ENCODE peak calls at places on chromosomes 11 and 22, in ten cellular contexts. One of them, this sample, is unnamed.
A peak's percentile ranks its signal among the peaks of the same experiment; 100 is the strongest.

GRCh38 chr11:36240746-36241295 is 48.4 kb downstream of the COMMD9 start:
- DNase-seq in heart left ventricle: no peak
- DNase-seq in upper lobe of left lung: no peak
- DNase-seq in keratinocyte: no peak
- DNase-seq in body of pancreas: no peak
- DNase-seq in colonic mucosa: no peak
- DNase-seq in right atrium auricular region: no peak
- DNase-seq in psoas muscle: no peak
- DNase-seq in cardiac muscle cell: no peak
- DNase-seq in WERI-Rb-1: no peak
- DNase-seq in this sample: no peak

GRCh38 chr11:121898913-121899312 is 217.1 kb downstream of the BLID start:
- DNase-seq in heart left ventricle: no peak
- DNase-seq in upper lobe of left lung: no peak
- DNase-seq in keratinocyte: no peak
- DNase-seq in body of pancreas: no peak
- DNase-seq in colonic mucosa: no peak
- DNase-seq in right atrium auricular region: no peak
- DNase-seq in psoas muscle: no peak
- DNase-seq in cardiac muscle cell: no peak
- DNase-seq in WERI-Rb-1: no peak
- DNase-seq in this sample: no peak

GRCh38 chr22:50088096-50088495 is 1.7 kb upstream of the MOV10L1 start:
- DNase-seq in heart left ventricle: no peak
- DNase-seq in upper lobe of left lung: no peak
- DNase-seq in keratinocyte: no peak
- DNase-seq in body of pancreas: no peak
- DNase-seq in colonic mucosa: no peak
- DNase-seq in right atrium auricular region: no peak
- DNase-seq in psoas muscle: no peak
- DNase-seq in cardiac muscle cell: no peak
- DNase-seq in WERI-Rb-1: no peak
- DNase-seq in this sample: no peak

GRCh38 chr22:30435674-30436126 is 10.1 kb downstream of the MTFP1 start:
- DNase-seq in heart left ventricle: no peak
- DNase-seq in upper lobe of left lung: no peak
- DNase-seq in keratinocyte: no peak
- DNase-seq in body of pancreas: peak; percentile 39
- DNase-seq in colonic mucosa: peak; percentile 35
- DNase-seq in right atrium auricular region: no peak
- DNase-seq in psoas muscle: no peak
- DNase-seq in cardiac muscle cell: no peak
- DNase-seq in WERI-Rb-1: peak; percentile 33
- DNase-seq in this sample: no peak

GRCh38 chr22:23750744-23751440 is at the start of gene ZNF70:
- DNase-seq in heart left ventricle: peak; percentile 86
- DNase-seq in upper lobe of left lung: peak; percentile 99
- DNase-seq in keratinocyte: peak; percentile 28
- DNase-seq in body of pancreas: peak; percentile 96
- DNase-seq in colonic mucosa: peak; percentile 91
- DNase-seq in right atrium auricular region: peak; percentile 82
- DNase-seq in psoas muscle: peak; percentile 88
- DNase-seq in cardiac muscle cell: peak; percentile 85
- DNase-seq in WERI-Rb-1: peak; percentile 79
- DNase-seq in this sample: peak; percentile 80

GRCh38 chr11:96054870-96055705 is 131.2 kb upstream of the MTMR2 start:
- DNase-seq in heart left ventricle: no peak
- DNase-seq in upper lobe of left lung: no peak
- DNase-seq in keratinocyte: no peak
- DNase-seq in body of pancreas: no peak
- DNase-seq in colonic mucosa: no peak
- DNase-seq in right atrium auricular region: no peak
- DNase-seq in psoas muscle: no peak
- DNase-seq in cardiac muscle cell: peak; percentile 70
- DNase-seq in WERI-Rb-1: peak; percentile 52
- DNase-seq in this sample: no peak

GRCh38 chr11:130124096-130124495 is 35.5 kb upstream of the ST14 start:
- DNase-seq in heart left ventricle: peak; percentile 84
- DNase-seq in upper lobe of left lung: no peak
- DNase-seq in keratinocyte: no peak
- DNase-seq in body of pancreas: peak; percentile 18
- DNase-seq in colonic mucosa: no peak
- DNase-seq in right atrium auricular region: peak; percentile 87
- DNase-seq in psoas muscle: peak; percentile 87
- DNase-seq in cardiac muscle cell: peak; percentile 93
- DNase-seq in WERI-Rb-1: no peak
- DNase-seq in this sample: no peak

GRCh38 chr11:5204787-5205186 is 4.3 kb upstream of the OR51V1 start:
- DNase-seq in heart left ventricle: no peak
- DNase-seq in upper lobe of left lung: no peak
- DNase-seq in keratinocyte: no peak
- DNase-seq in body of pancreas: no peak
- DNase-seq in colonic mucosa: no peak
- DNase-seq in right atrium auricular region: no peak
- DNase-seq in psoas muscle: no peak
- DNase-seq in cardiac muscle cell: peak; percentile 77
- DNase-seq in WERI-Rb-1: peak; percentile 6
- DNase-seq in this sample: peak; percentile 54

GRCh38 chr11:93536346-93536871 is 6.8 kb downstream of the SMCO4 start:
- DNase-seq in heart left ventricle: no peak
- DNase-seq in upper lobe of left lung: no peak
- DNase-seq in keratinocyte: no peak
- DNase-seq in body of pancreas: no peak
- DNase-seq in colonic mucosa: no peak
- DNase-seq in right atrium auricular region: no peak
- DNase-seq in psoas muscle: no peak
- DNase-seq in cardiac muscle cell: no peak
- DNase-seq in WERI-Rb-1: no peak
- DNase-seq in this sample: no peak

GRCh38 chr11:116078101-116078561 is 573.9 kb upstream of the CADM1 start:
- DNase-seq in heart left ventricle: no peak
- DNase-seq in upper lobe of left lung: no peak
- DNase-seq in keratinocyte: no peak
- DNase-seq in body of pancreas: no peak
- DNase-seq in colonic mucosa: no peak
- DNase-seq in right atrium auricular region: no peak
- DNase-seq in psoas muscle: no peak
- DNase-seq in cardiac muscle cell: no peak
- DNase-seq in WERI-Rb-1: peak; percentile 69
- DNase-seq in this sample: no peak

GRCh38 chr11:60625262-60625661 is 74.2 kb upstream of the MS4A8 start:
- DNase-seq in heart left ventricle: no peak
- DNase-seq in upper lobe of left lung: no peak
- DNase-seq in keratinocyte: no peak
- DNase-seq in body of pancreas: peak; percentile 72
- DNase-seq in colonic mucosa: peak; percentile 25
- DNase-seq in right atrium auricular region: no peak
- DNase-seq in psoas muscle: no peak
- DNase-seq in cardiac muscle cell: peak; percentile 30
- DNase-seq in WERI-Rb-1: peak; percentile 20
- DNase-seq in this sample: peak; percentile 33

GRCh38 chr11:129658558-129658882 is 157.1 kb upstream of the TMEM45B start:
- DNase-seq in heart left ventricle: no peak
- DNase-seq in upper lobe of left lung: no peak
- DNase-seq in keratinocyte: no peak
- DNase-seq in body of pancreas: no peak
- DNase-seq in colonic mucosa: no peak
- DNase-seq in right atrium auricular region: no peak
- DNase-seq in psoas muscle: no peak
- DNase-seq in cardiac muscle cell: no peak
- DNase-seq in WERI-Rb-1: peak; percentile 22
- DNase-seq in this sample: no peak

GRCh38 chr11:69245041-69245440 is 48.9 kb upstream of the MYEOV start:
- DNase-seq in heart left ventricle: no peak
- DNase-seq in upper lobe of left lung: no peak
- DNase-seq in keratinocyte: no peak
- DNase-seq in body of pancreas: no peak
- DNase-seq in colonic mucosa: peak; percentile 7
- DNase-seq in right atrium auricular region: no peak
- DNase-seq in psoas muscle: no peak
- DNase-seq in cardiac muscle cell: no peak
- DNase-seq in WERI-Rb-1: no peak
- DNase-seq in this sample: no peak

GRCh38 chr22:34067031-34067430 is 146.8 kb upstream of the LARGE1 start:
- DNase-seq in heart left ventricle: no peak
- DNase-seq in upper lobe of left lung: no peak
- DNase-seq in keratinocyte: no peak
- DNase-seq in body of pancreas: no peak
- DNase-seq in colonic mucosa: no peak
- DNase-seq in right atrium auricular region: no peak
- DNase-seq in psoas muscle: no peak
- DNase-seq in cardiac muscle cell: no peak
- DNase-seq in WERI-Rb-1: no peak
- DNase-seq in this sample: no peak

GRCh38 chr11:64009710-64010109 is 23.5 kb downstream of the OTUB1 start:
- DNase-seq in heart left ventricle: no peak
- DNase-seq in upper lobe of left lung: no peak
- DNase-seq in keratinocyte: no peak
- DNase-seq in body of pancreas: no peak
- DNase-seq in colonic mucosa: no peak
- DNase-seq in right atrium auricular region: no peak
- DNase-seq in psoas muscle: no peak
- DNase-seq in cardiac muscle cell: no peak
- DNase-seq in WERI-Rb-1: no peak
- DNase-seq in this sample: no peak

GRCh38 chr11:2386591-2386990 is 9.5 kb downstream of the CD81 start:
- DNase-seq in heart left ventricle: no peak
- DNase-seq in upper lobe of left lung: peak; percentile 62
- DNase-seq in keratinocyte: no peak
- DNase-seq in body of pancreas: no peak
- DNase-seq in colonic mucosa: no peak
- DNase-seq in right atrium auricular region: no peak
- DNase-seq in psoas muscle: no peak
- DNase-seq in cardiac muscle cell: no peak
- DNase-seq in WERI-Rb-1: no peak
- DNase-seq in this sample: no peak

GRCh38 chr11:2388431-2389024 is 11.4 kb downstream of the CD81 start:
- DNase-seq in heart left ventricle: no peak
- DNase-seq in upper lobe of left lung: peak; percentile 76
- DNase-seq in keratinocyte: no peak
- DNase-seq in body of pancreas: no peak
- DNase-seq in colonic mucosa: no peak
- DNase-seq in right atrium auricular region: no peak
- DNase-seq in psoas muscle: no peak
- DNase-seq in cardiac muscle cell: no peak
- DNase-seq in WERI-Rb-1: no peak
- DNase-seq in this sample: no peak

GRCh38 chr11:2385156-2386151 is 8.3 kb downstream of the CD81 start:
- DNase-seq in heart left ventricle: peak; percentile 18
- DNase-seq in upper lobe of left lung: peak; percentile 79
- DNase-seq in keratinocyte: no peak
- DNase-seq in body of pancreas: no peak
- DNase-seq in colonic mucosa: no peak
- DNase-seq in right atrium auricular region: no peak
- DNase-seq in psoas muscle: peak; percentile 11
- DNase-seq in cardiac muscle cell: no peak
- DNase-seq in WERI-Rb-1: no peak
- DNase-seq in this sample: no peak

GRCh38 chr11:2389344-2390026 is 11.1 kb upstream of the TSSC4 start:
- DNase-seq in heart left ventricle: no peak
- DNase-seq in upper lobe of left lung: peak; percentile 64
- DNase-seq in keratinocyte: no peak
- DNase-seq in body of pancreas: no peak
- DNase-seq in colonic mucosa: no peak
- DNase-seq in right atrium auricular region: no peak
- DNase-seq in psoas muscle: no peak
- DNase-seq in cardiac muscle cell: no peak
- DNase-seq in WERI-Rb-1: no peak
- DNase-seq in this sample: no peak

GRCh38 chr11:2387266-2387982 is 10.3 kb downstream of the CD81 start:
- DNase-seq in heart left ventricle: no peak
- DNase-seq in upper lobe of left lung: peak; percentile 62
- DNase-seq in keratinocyte: no peak
- DNase-seq in body of pancreas: no peak
- DNase-seq in colonic mucosa: no peak
- DNase-seq in right atrium auricular region: no peak
- DNase-seq in psoas muscle: no peak
- DNase-seq in cardiac muscle cell: no peak
- DNase-seq in WERI-Rb-1: no peak
- DNase-seq in this sample: peak; percentile 51
- H3K36me3 ChIP-seq in heart left ventricle: no peaks in the 10 kb centered on the region
- H3K36me3 ChIP-seq in upper lobe of left lung: peaks cover 32% of the 10 kb centered on the region
- H3K36me3 ChIP-seq in keratinocyte: peaks cover 23% of the 10 kb centered on the region
- H3K36me3 ChIP-seq in body of pancreas: no peaks in the 10 kb centered on the region
- H3K36me3 ChIP-seq in colonic mucosa: no peaks in the 10 kb centered on the region
- H3K36me3 ChIP-seq in right atrium auricular region: peaks cover 14% of the 10 kb centered on the region
- H3K36me3 ChIP-seq in psoas muscle: no peaks in the 10 kb centered on the region
- H3K36me3 ChIP-seq in cardiac muscle cell: no peaks in the 10 kb centered on the region
- H3K36me3 ChIP-seq in WERI-Rb-1: peaks cover 8% of the 10 kb centered on the region
- H3K36me3 ChIP-seq in this sample: no peaks in the 10 kb centered on the region

GRCh38 chr11:66321606-66322005 is 4.8 kb upstream of the CD248 start:
- DNase-seq in heart left ventricle: peak; percentile 9
- DNase-seq in upper lobe of left lung: no peak
- DNase-seq in keratinocyte: no peak
- DNase-seq in body of pancreas: no peak
- DNase-seq in colonic mucosa: no peak
- DNase-seq in right atrium auricular region: no peak
- DNase-seq in psoas muscle: peak; percentile 51
- DNase-seq in cardiac muscle cell: no peak
- DNase-seq in WERI-Rb-1: no peak
- DNase-seq in this sample: no peak
- H3K4me3 ChIP-seq in heart left ventricle: no peak overlapping the region
- H3K4me3 ChIP-seq in upper lobe of left lung: no peak overlapping the region
- H3K4me3 ChIP-seq in keratinocyte: no peak overlapping the region
- H3K4me3 ChIP-seq in body of pancreas: no peak overlapping the region
- H3K4me3 ChIP-seq in colonic mucosa: no peak overlapping the region
- H3K4me3 ChIP-seq in right atrium auricular region: no peak overlapping the region
- H3K4me3 ChIP-seq in psoas muscle: no peak overlapping the region
- H3K4me3 ChIP-seq in cardiac muscle cell: no peak overlapping the region
- H3K4me3 ChIP-seq in WERI-Rb-1: no peak overlapping the region
- H3K4me3 ChIP-seq in this sample: no peak overlapping the region

GRCh38 chr11:102171101-102171500 is 60.9 kb downstream of the YAP1 start:
- DNase-seq in heart left ventricle: no peak
- DNase-seq in upper lobe of left lung: no peak
- DNase-seq in keratinocyte: no peak
- DNase-seq in body of pancreas: no peak
- DNase-seq in colonic mucosa: no peak
- DNase-seq in right atrium auricular region: no peak
- DNase-seq in psoas muscle: no peak
- DNase-seq in cardiac muscle cell: peak; percentile 85
- DNase-seq in WERI-Rb-1: no peak
- DNase-seq in this sample: no peak
- H3K27ac ChIP-seq in heart left ventricle: no peak overlapping the region
- H3K27ac ChIP-seq in upper lobe of left lung: peak overlapping the region; percentile 78
- H3K27ac ChIP-seq in keratinocyte: peak overlapping the region; percentile 62
- H3K27ac ChIP-seq in body of pancreas: peak overlapping the region; percentile 21
- H3K27ac ChIP-seq in colonic mucosa: no peak overlapping the region
- H3K27ac ChIP-seq in right atrium auricular region: peak overlapping the region; percentile 39
- H3K27ac ChIP-seq in psoas muscle: peak overlapping the region; percentile 13
- H3K27ac ChIP-seq in cardiac muscle cell: no peak overlapping the region
- H3K27ac ChIP-seq in WERI-Rb-1: no peak overlapping the region
- H3K27ac ChIP-seq in this sample: no peak overlapping the region

DNA sequence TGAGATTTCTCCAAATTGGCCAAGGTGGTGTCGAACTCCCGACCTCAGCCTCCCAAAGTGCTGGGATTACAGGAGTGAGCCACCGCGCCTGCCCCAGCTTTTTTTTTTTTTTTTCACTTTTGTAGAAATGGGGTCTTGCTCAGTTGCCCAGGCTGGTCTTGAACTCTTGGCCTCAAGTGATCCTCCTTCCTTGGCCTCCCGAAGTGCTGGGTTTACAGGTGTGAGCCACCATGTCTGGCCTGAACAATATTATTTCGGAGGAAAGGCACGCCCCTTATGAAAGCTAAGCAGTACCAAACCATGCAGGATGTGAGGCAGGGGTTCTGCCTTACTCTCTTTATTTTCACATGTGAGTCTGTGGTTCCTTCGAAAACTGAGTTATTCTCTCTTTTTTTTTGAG is 16.1 kb downstream of the MTCH2 start:
- DNase-seq in heart left ventricle: no peak
- DNase-seq in upper lobe of left lung: no peak
- DNase-seq in keratinocyte: no peak
- DNase-seq in body of pancreas: no peak
- DNase-seq in colonic mucosa: no peak
- DNase-seq in right atrium auricular region: no peak
- DNase-seq in psoas muscle: no peak
- DNase-seq in cardiac muscle cell: no peak
- DNase-seq in WERI-Rb-1: no peak
- DNase-seq in this sample: no peak
- H3K36me3 ChIP-seq in heart left ventricle: peaks cover 21% of the 10 kb centered on the region
- H3K36me3 ChIP-seq in upper lobe of left lung: peaks cover 86% of the 10 kb centered on the region
- H3K36me3 ChIP-seq in keratinocyte: peaks cover 28% of the 10 kb centered on the region
- H3K36me3 ChIP-seq in body of pancreas: peaks cover 13% of the 10 kb centered on the region
- H3K36me3 ChIP-seq in colonic mucosa: peaks cover 24% of the 10 kb centered on the region
- H3K36me3 ChIP-seq in right atrium auricular region: peaks cover 84% of the 10 kb centered on the region
- H3K36me3 ChIP-seq in psoas muscle: peaks cover 17% of the 10 kb centered on the region
- H3K36me3 ChIP-seq in cardiac muscle cell: peaks cover 55% of the 10 kb centered on the region
- H3K36me3 ChIP-seq in WERI-Rb-1: peaks cover 80% of the 10 kb centered on the region
- H3K36me3 ChIP-seq in this sample: peaks cover 69% of the 10 kb centered on the region